ENCODE peak calls at places on chromosomes 1 and 21, in eight cellular contexts. V, L, G, B, X, P, Z and A are unnamed samples.
A peak's percentile ranks its signal among the peaks of the same experiment; 100 is the strongest.

GRCh38 chr21:41754481-41754891 is 12.4 kb downstream of the RIPK4 start:
- DNase-seq in L (no peak), B (no peak), Z (no peak), G (no peak), X (no peak), V (no peak), P (no peak), A (peak; percentile 59)

GRCh38 chr1:190949932-190950331 is 472.3 kb upstream of the BRINP3 start:
- DNase-seq in L (no peak), B (no peak), P (no peak), Z (no peak), G (no peak), V (no peak), X (no peak), A (no peak)

GRCh38 chr1:157262891-157263290 is 124.7 kb upstream of the ETV3 start:
- DNase-seq in X (no peak), Z (no peak), V (no peak), P (no peak), L (no peak), G (no peak), B (no peak), A (no peak)

GRCh38 chr1:234621657-234622335 is 11.8 kb upstream of the IRF2BP2 start:
- DNase-seq in P (no peak), L (no peak), V (no peak), Z (no peak), X (no peak), B (no peak), G (no peak), A (no peak)

GRCh38 chr21:17903029-17903806 is 84.1 kb upstream of the C21orf91 start:
- DNase-seq in P (no peak), V (no peak), G (no peak), L (peak; percentile 67), B (no peak), X (no peak), Z (no peak), A (no peak)

GRCh38 chr1:153506831-153507413 is 28.9 kb downstream of the S100A6 start:
- DNase-seq in G (no peak), X (peak; percentile 74), Z (peak; percentile 90), V (no peak), L (no peak), B (peak; percentile 92), P (peak; percentile 97), A (no peak)

GRCh38 chr1:147080671-147081394 is 91.4 kb downstream of the PRKAB2 start:
- DNase-seq in L (no peak), P (no peak), Z (no peak), B (no peak), G (no peak), X (no peak), V (no peak), A (peak; percentile 56)

GRCh38 chr1:22105611-22106207 is 37.2 kb downstream of the WNT4 start:
- DNase-seq in P (no peak), Z (peak; percentile 33), L (peak; percentile 46), B (no peak), X (peak; percentile 38), V (peak; percentile 67), G (peak; percentile 26), A (no peak)

GRCh38 chr1:3255680-3256079 is 186.7 kb downstream of the PRDM16 start:
- DNase-seq in Z (no peak), B (no peak), X (no peak), G (no peak), L (no peak), V (no peak), P (no peak), A (no peak)

GRCh38 chr1:75632350-75632949 is 21.5 kb upstream of the SLC44A5 start:
- DNase-seq in G (no peak), P (no peak), X (no peak), V (peak; percentile 52), B (no peak), L (peak; percentile 43), Z (no peak), A (no peak)

GRCh38 chr1:101284021-101284420 is 47.2 kb downstream of the S1PR1 start:
- DNase-seq in P (no peak), B (no peak), V (no peak), G (no peak), Z (no peak), L (no peak), X (no peak), A (no peak)

GRCh38 chr1:167791281-167792209 is 69.8 kb downstream of the MPZL1 start:
- DNase-seq in B (peak; percentile 59), G (peak; percentile 57), X (peak; percentile 40), Z (peak; percentile 96), P (peak; percentile 81), V (no peak), L (no peak), A (no peak)

GRCh38 chr1:203692565-203693470 is 66.2 kb downstream of the ATP2B4 start:
- DNase-seq in P (peak; percentile 95), X (peak; percentile 80), L (no peak), B (peak; percentile 92), Z (peak; percentile 94), G (no peak), V (peak; percentile 86), A (no peak)

GRCh38 chr1:103125219-103125618 is 16.9 kb upstream of the COL11A1 start:
- DNase-seq in X (no peak), P (no peak), V (no peak), Z (no peak), G (no peak), L (no peak), B (no peak), A (no peak)

GRCh38 chr1:8004803-8005573 is 21.1 kb downstream of the ERRFI1 start:
- DNase-seq in L (no peak), G (no peak), V (peak; percentile 84), B (peak; percentile 87), X (peak; percentile 41), Z (peak; percentile 95), P (peak; percentile 98), A (no peak)

DNA sequence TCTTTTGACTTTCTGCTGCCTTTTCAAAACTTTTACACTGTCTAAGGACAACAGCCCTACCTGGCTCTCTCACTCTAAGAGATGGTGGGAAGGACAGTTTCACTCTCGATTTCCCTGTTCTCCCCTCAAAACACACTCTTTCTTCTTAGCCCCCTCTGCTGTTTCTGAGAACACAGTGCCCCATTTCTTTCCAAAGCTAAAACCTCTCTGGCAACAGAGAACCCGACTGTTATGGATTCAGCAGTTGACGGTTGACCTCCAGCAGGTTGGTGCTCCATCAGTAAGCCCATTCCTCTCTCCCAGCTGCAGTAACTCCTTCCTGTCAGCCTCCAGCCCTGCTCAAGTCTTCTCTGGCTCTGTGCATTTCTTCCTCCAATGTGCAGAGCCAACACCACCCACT is 88.2 kb upstream of the ABCD3 start:
- DNase-seq in B (no peak), X (no peak), Z (peak; percentile 53), V (no peak), L (no peak), G (no peak), P (no peak), A (no peak)
- TF ChIP-seq CTCF in B (peak; percentile 52), X (no peak), Z (peak; percentile 68), V (no peak), L (no peak), G (no peak), P (no peak), A (no peak)

GRCh38 chr1:23168079-23168461 is 586 bp downstream of the LUZP1 start:
- DNase-seq in Z (no peak), V (peak; percentile 70), B (peak; percentile 51), L (peak; percentile 21), G (peak; percentile 37), P (no peak), X (peak; percentile 40), A (peak; percentile 41)

GRCh38 chr1:23169727-23170335 is 1.2 kb upstream of the LUZP1 start:
- DNase-seq in P (peak; percentile 82), L (no peak), V (peak; percentile 81), X (peak; percentile 61), B (peak; percentile 81), G (peak; percentile 96), Z (peak; percentile 95), A (peak; percentile 76)

GRCh38 chr1:23169219-23169575 is 541 bp upstream of the LUZP1 start:
- DNase-seq in X (no peak), P (no peak), L (no peak), G (no peak), V (no peak), Z (no peak), B (no peak), A (no peak)

GRCh38 chr1:23167353-23168078 is 1.1 kb downstream of the LUZP1 start:
- DNase-seq in V (peak; percentile 77), X (peak; percentile 65), G (peak; percentile 59), P (peak; percentile 64), L (no peak), Z (peak; percentile 35), B (peak; percentile 60), A (peak; percentile 70)

DNA sequence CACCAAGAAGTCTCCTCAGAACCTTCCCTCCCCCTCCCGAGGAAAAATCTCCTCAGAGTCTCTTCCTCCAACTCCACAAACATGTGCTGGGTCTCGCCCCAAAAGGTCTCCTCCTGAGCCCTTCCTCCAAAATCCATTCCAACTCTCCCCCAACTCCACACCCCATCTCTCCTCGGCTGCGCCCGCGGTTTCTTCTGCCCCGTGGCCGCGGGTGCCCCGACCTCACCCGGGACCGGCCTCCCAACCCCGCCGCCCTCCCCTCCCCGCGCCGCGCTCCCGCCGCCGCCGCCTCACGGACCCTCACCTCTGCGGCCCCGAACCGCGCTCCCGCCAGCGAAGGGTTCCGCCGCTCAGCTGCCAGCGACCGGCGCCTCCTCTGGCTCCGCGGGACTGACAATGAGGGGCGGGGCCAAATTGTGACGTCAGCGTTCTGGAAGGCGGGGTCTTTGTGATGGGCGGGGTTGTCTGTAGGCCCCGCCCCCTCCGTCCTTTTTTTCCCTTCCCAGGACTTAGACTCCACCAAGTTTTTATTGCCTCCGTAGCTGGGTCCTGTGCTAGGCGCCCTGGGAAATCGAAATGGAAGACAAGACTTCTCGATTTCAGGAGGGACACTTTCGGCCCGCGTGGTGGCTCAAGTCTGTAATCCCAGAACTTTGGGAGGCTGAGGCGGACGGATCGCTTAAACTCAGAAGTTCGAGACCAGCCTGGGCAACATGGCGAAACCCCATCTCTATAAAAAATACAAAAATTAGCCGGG is at the start of gene LUZP1:
- DNase-seq in B (peak; percentile 93), L (peak; percentile 75), Z (peak; percentile 79), P (peak; percentile 96), V (peak; percentile 93), G (peak; percentile 84), X (peak; percentile 97), A (peak; percentile 92)
- TF ChIP-seq CTCF in B (no peak), L (no peak), Z (no peak), P (no peak), V (peak; percentile 13), G (no peak), X (no peak), A (no peak)

GRCh38 chr1:43199093-43199726 is 27.1 kb downstream of the CFAP57 start:
- DNase-seq in V (no peak), Z (no peak), G (no peak), L (peak; percentile 11), P (no peak), B (no peak), X (no peak), A (no peak)

GRCh38 chr1:43194509-43194908 is 22.4 kb downstream of the CFAP57 start:
- DNase-seq in X (no peak), V (no peak), B (no peak), G (no peak), Z (no peak), P (no peak), L (no peak), A (no peak)

GRCh38 chr1:43197343-43198127 is 25.4 kb downstream of the CFAP57 start:
- DNase-seq in V (no peak), P (no peak), B (no peak), G (no peak), L (no peak), X (no peak), Z (no peak), A (no peak)
- TF ChIP-seq CTCF in V (no peak), P (no peak), B (no peak), G (no peak), L (no peak), X (no peak), Z (no peak), A (no peak)

GRCh38 chr1:200969726-200970521 is 53.6 kb downstream of the KIF21B start:
- DNase-seq in Z (no peak), P (no peak), B (no peak), V (no peak), X (no peak), G (no peak), L (no peak), A (no peak)
- TF ChIP-seq CTCF in Z (no peak), P (no peak), B (no peak), V (no peak), X (no peak), G (no peak), L (no peak), A (no peak)